ENCODE peak calls at places on chromosomes 13 and 19, in five cellular contexts. W is heart left ventricle; C is stimulated activated naive B cell treated with anti-CD40 and anti-IgM and Interleukin-4, amounts not matched to agents 10 μg/mL and 1 μg/mL and 100 μg/mL, for 72 hours; J is hepatic stellate cell; V is AG09319. F is an unnamed sample.
A peak's percentile ranks its signal among the peaks of the same experiment; 100 is the strongest.

GRCh38 chr19:55552206-55552605 is 6.9 kb upstream of the SBK3 start:
- DNase-seq in V (no peak), C (no peak), J (no peak), W (peak; percentile 2), F (no peak)

GRCh38 chr13:80151016-80151415 is 189.9 kb downstream of the SPRY2 start:
- DNase-seq in C (no peak), J (no peak), V (no peak), W (no peak), F (no peak)

GRCh38 chr19:5147971-5148793 is 179.3 kb downstream of the KDM4B start:
- DNase-seq in W (peak; percentile 56), C (no peak), J (no peak), V (no peak), F (no peak)

GRCh38 chr13:62997696-62998095 is 1582.0 kb upstream of the PCDH20 start:
- DNase-seq in J (no peak), W (no peak), C (no peak), V (no peak), F (no peak)

GRCh38 chr13:24459234-24459633 is 53.3 kb downstream of the PARP4 start:
- DNase-seq in J (peak; percentile 58), V (peak; percentile 47), C (no peak), W (no peak), F (no peak)

GRCh38 chr19:10936661-10937084 is 8.1 kb downstream of the TIMM29 start:
- DNase-seq in W (no peak), V (peak; percentile 56), J (peak; percentile 78), C (no peak), F (no peak)

GRCh38 chr13:45219938-45220375 is 19.1 kb upstream of the KCTD4 start:
- DNase-seq in J (no peak), C (no peak), W (no peak), V (no peak), F (peak; percentile 88)

GRCh38 chr19:9323557-9323918 is 441 bp upstream of the ZNF559 start:
- DNase-seq in V (peak; percentile 48), W (peak; percentile 70), C (peak; percentile 76), J (peak; percentile 76), F (peak; percentile 38)

GRCh38 chr19:8403820-8404109 is 9.3 kb upstream of the MARCHF2 start:
- DNase-seq in V (no peak), W (peak; percentile 60), C (no peak), J (no peak), F (no peak)

GRCh38 chr19:51771369-51771768 is 10.4 kb downstream of the FPR2 start:
- DNase-seq in W (no peak), J (no peak), C (no peak), V (no peak), F (no peak)

GRCh38 chr19:55809381-55810058 is 22.3 kb downstream of the NLRP11 start:
- DNase-seq in V (no peak), J (peak; percentile 22), W (no peak), C (peak; percentile 61), F (no peak)